ENCODE peak calls at places on chromosome 5, in nine cellular contexts. K is HFF-Myc, Q is GM23338, A is astrocyte of the cerebellum, I is tibial nerve, O is astrocyte of the spinal cord, N is brain microvascular endothelial cell, E is breast epithelium, S is bronchial epithelial cell. D is an unnamed sample.

GRCh38 chr5:52789378-52789777 is 1.7 kb downstream of the ITGA1 start:
- DNase-seq in K (no peak), Q (no peak), A (no peak), I (no peak), O (no peak), N (no peak), E (no peak), S (no peak), D (no peak)

GRCh38 chr5:172845190-172845975 is 11.3 kb downstream of the ERGIC1 start:
- DNase-seq in K (no peak), Q (no peak), A (no peak), I (no peak), O (no peak), N (no peak), E (no peak), S (no peak), D (no peak)

GRCh38 chr5:84393969-84394368 is 9.3 kb upstream of the EDIL3 start:
- DNase-seq in K (no peak), Q (no peak), A (no peak), I (no peak), O (peak; percentile 91), N (peak; percentile 87), E (no peak), S (peak; percentile 93), D (peak; percentile 95)

GRCh38 chr5:60538955-60539866 is 160.8 kb downstream of the DEPDC1B start:
- DNase-seq in K (no peak), Q (no peak), A (no peak), I (no peak), O (peak; percentile 46), N (peak; percentile 11), E (no peak), S (no peak), D (no peak)

GRCh38 chr5:20286512-20286911 is 298.5 kb upstream of the CDH18 start:
- DNase-seq in K (no peak), Q (no peak), A (peak; percentile 12), I (no peak), O (peak; percentile 62), N (no peak), E (no peak), S (peak; percentile 79), D (peak; percentile 81)

GRCh38 chr5:167743685-167744084 is 547.8 kb upstream of the WWC1 start:
- DNase-seq in K (no peak), Q (no peak), A (peak; percentile 91), I (no peak), O (peak; percentile 89), N (peak; percentile 78), E (no peak), S (peak; percentile 91), D (peak; percentile 84)

GRCh38 chr5:159469496-159470370 is 139.4 kb upstream of the IL12B start:
- DNase-seq in K (no peak), Q (no peak), A (no peak), I (no peak), O (no peak), N (no peak), E (no peak), S (no peak), D (no peak)

GRCh38 chr5:95760291-95761191 is 29.4 kb downstream of the RHOBTB3 start:
- DNase-seq in K (peak; percentile 66), Q (no peak), A (peak; percentile 88), I (no peak), O (peak; percentile 96), N (peak; percentile 85), E (no peak), S (peak; percentile 78), D (peak; percentile 61)

GRCh38 chr5:79235578-79236363 is at the start of gene JMY:
- DNase-seq in K (peak; percentile 33), Q (peak; percentile 90), A (peak; percentile 37), I (peak; percentile 78), O (peak; percentile 77), N (peak; percentile 72), E (peak; percentile 77), S (peak; percentile 49), D (peak; percentile 84)

GRCh38 chr5:79235222-79235577 is 731 bp upstream of the JMY start:
- DNase-seq in K (no peak), Q (no peak), A (no peak), I (no peak), O (peak; percentile 49), N (no peak), E (no peak), S (peak; percentile 20), D (peak; percentile 11)

GRCh38 chr5:79237735-79238560 is 2.0 kb downstream of the JMY start:
- DNase-seq in K (no peak), Q (no peak), A (no peak), I (no peak), O (peak; percentile 39), N (no peak), E (no peak), S (peak; percentile 4), D (no peak)

GRCh38 chr5:79236970-79237734 is 1.2 kb downstream of the JMY start:
- DNase-seq in K (no peak), Q (peak; percentile 60), A (no peak), I (no peak), O (peak; percentile 26), N (peak; percentile 16), E (no peak), S (peak; percentile 66), D (peak; percentile 79)

DNA sequence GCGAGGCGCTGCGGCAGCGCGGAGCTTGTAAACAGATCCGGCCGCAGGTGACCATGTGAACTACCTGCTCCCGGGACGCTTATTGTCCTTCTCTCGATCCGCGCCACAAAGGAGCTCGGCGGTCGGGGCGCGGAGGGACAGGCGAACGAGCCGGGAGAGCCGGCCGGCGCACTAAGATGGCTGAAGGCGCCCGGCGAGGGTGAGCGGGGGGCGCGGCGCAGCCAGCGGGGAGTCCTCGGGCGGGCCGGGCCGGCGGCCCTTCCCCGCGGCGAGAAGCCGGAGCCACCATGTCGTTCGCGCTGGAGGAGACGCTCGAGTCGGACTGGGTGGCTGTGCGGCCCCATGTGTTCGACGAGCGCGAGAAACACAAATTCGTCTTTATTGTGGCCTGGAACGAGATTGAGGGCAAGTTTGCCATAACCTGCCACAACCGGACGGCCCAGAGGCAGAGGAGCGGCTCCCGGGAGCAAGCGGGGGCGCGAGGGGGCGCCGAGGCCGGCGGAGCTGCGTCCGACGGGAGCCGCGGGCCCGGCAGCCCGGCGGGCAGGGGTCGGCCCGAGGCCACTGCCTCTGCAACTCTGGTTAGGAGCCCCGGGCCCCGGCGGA is 536 bp downstream of the JMY start:
- DNase-seq in K (no peak), Q (peak; percentile 70), A (no peak), I (no peak), O (peak; percentile 6), N (no peak), E (no peak), S (peak; percentile 5), D (peak; percentile 41)
- TF ChIP-seq CTCF in K (no peak), Q (no peak), A (no peak), I (no peak), O (no peak), N (no peak), E (no peak), S (no peak), D (no peak)

GRCh38 chr5:133613184-133613583 is 843 bp upstream of the FSTL4 start:
- DNase-seq in K (no peak), Q (no peak), A (no peak), I (no peak), O (no peak), N (no peak), E (no peak), S (no peak), D (no peak)

GRCh38 chr5:133612021-133612860 is at the start of gene FSTL4:
- DNase-seq in K (no peak), Q (peak; percentile 75), A (no peak), I (no peak), O (no peak), N (no peak), E (peak; percentile 71), S (no peak), D (peak; percentile 43)

GRCh38 chr5:133610489-133611356 is 1.6 kb downstream of the FSTL4 start:
- DNase-seq in K (peak; percentile 1), Q (peak; percentile 91), A (no peak), I (peak; percentile 20), O (peak; percentile 12), N (peak; percentile 8), E (peak; percentile 75), S (peak; percentile 40), D (peak; percentile 61)

GRCh38 chr5:133613743-133614142 is 1.4 kb upstream of the FSTL4 start:
- DNase-seq in K (no peak), Q (no peak), A (no peak), I (no peak), O (no peak), N (no peak), E (no peak), S (no peak), D (no peak)

DNA sequence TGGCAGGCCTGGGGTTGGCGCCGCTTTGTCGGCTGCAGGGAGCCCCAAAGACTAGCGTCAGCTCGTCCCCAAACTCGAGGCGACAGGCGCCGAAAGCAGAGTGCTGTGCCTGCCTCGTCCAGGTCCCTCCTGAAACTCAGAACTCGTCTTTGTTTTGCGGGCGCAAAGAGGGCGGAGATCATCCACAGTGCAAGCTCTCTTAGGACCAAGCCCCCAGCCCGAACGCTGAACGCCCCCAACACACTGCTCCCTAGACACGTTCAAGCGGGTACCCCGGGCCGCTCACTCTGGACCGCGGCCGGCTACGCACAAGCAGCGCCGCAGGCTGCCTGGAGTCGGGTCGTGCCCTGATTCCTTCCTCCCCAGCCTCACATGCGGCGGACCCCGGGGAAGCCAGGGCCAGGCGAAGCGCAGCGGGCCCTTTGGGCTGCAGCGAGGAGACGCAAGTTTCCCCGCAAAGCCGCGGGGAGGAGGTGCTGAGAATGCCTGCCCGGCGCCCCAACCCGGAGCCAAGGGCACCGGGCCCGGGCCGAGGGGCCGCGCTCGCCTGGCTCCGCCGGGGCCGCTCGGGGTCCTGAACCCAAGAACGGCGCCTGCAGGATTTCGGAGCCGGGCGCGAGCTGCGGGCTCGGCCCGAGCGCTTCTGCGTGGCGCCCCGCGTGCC is 852 bp downstream of the FSTL4 start:
- DNase-seq in K (no peak), Q (peak; percentile 52), A (no peak), I (no peak), O (no peak), N (no peak), E (no peak), S (no peak), D (no peak)
- H3K4me3 ChIP-seq in K (no peak overlapping the region), Q (peak overlapping the region; percentile 73), A (no peak overlapping the region), I (peak overlapping the region; percentile 46), O (no peak overlapping the region), N (no peak overlapping the region), E (peak overlapping the region; percentile 7), S (peak overlapping the region; percentile 7), D (peak overlapping the region; percentile 3)

DNA sequence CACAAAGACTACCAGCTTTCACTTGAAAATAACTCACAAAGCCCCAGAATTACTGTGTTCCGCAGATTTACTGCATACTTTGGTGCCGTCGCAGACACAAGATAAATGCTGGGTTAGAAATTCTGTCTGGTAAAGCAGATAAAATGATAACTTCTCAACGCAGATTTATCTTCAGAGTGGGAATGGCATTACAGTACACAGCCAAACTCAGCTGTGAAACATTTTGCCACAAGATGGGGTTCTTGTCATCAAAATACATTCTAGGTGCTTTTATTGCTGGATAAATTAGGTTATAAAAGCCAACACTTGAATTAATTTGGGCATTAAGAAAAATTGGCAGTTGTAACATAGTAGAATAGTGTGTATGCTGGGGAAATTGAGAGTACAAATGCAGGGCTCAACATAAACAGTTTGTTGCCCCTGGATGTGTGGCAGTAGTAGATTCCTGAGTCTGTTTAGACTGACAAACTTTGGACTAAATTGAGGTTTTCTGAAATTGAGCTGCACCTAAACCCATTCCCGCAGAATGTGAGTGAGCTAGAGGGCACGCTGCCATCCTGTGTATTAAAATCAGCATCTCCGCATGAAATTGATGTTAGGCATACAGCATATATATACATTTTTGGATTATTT is 61.1 kb downstream of the LMNB1 start:
- DNase-seq in K (no peak), Q (no peak), A (no peak), I (no peak), O (peak; percentile 34), N (peak; percentile 40), E (no peak), S (peak; percentile 34), D (peak; percentile 46)
- TF ChIP-seq CTCF in K (no peak), Q (peak; percentile 43), A (peak; percentile 49), I (peak; percentile 25), O (peak; percentile 45), N (peak; percentile 49), E (no peak), S (peak; percentile 37), D (peak; percentile 50)

GRCh38 chr5:124954784-124955183 is 208.3 kb upstream of the ZNF608 start:
- DNase-seq in K (no peak), Q (no peak), A (no peak), I (no peak), O (no peak), N (no peak), E (no peak), S (no peak), D (no peak)
- H3K4me3 ChIP-seq in K (no peak overlapping the region), Q (no peak overlapping the region), A (no peak overlapping the region), I (no peak overlapping the region), O (no peak overlapping the region), N (no peak overlapping the region), E (no peak overlapping the region), S (no peak overlapping the region), D (no peak overlapping the region)